ENCODE peak calls at places on chromosomes 6 and 20, in seven cellular contexts. N, L, Z, U, S, V and Y are unnamed samples. For H3K4me1, the result is how much of the 10 kb centered on the place peaks cover.

GRCh38 chr20:52127309-52127708 is 64.3 kb downstream of the ZFP64 start:
- DNase-seq in U (no peak), V (no peak), L (no peak), S (no peak), N (no peak), Z (no peak), Y (no peak)

GRCh38 chr6:14371530-14371929 is 254.0 kb downstream of the CD83 start:
- DNase-seq in L (no peak), N (no peak), U (no peak), V (no peak), S (no peak), Z (no peak), Y (no peak)

GRCh38 chr20:47666304-47666703 is 119.0 kb downstream of the SULF2 start:
- DNase-seq in V (no peak), N (no peak), L (no peak), S (no peak), U (no peak), Z (no peak), Y (no peak)

GRCh38 chr20:33262658-33263065 is 20.4 kb upstream of the BPIFB1 start:
- DNase-seq in S (no peak), U (peak), N (peak), V (peak), L (no peak), Z (peak), Y (no peak)

GRCh38 chr6:159898519-159898918 is 7.7 kb downstream of the MAS1 start:
- DNase-seq in N (no peak), S (no peak), U (no peak), V (no peak), L (no peak), Z (no peak), Y (no peak)

GRCh38 chr20:51481311-51481997 is 61.1 kb downstream of the NFATC2 start:
- DNase-seq in S (peak), Z (no peak), V (no peak), U (no peak), L (no peak), N (no peak), Y (peak)

GRCh38 chr6:22470454-22471368 is 98.7 kb upstream of the HDGFL1 start:
- DNase-seq in S (no peak), N (peak), L (peak), Z (peak), U (peak), V (peak), Y (no peak)

GRCh38 chr6:17408081-17408480 is 14.7 kb downstream of the CAP2 start:
- DNase-seq in S (no peak), V (no peak), U (no peak), N (no peak), L (no peak), Z (no peak), Y (no peak)

GRCh38 chr6:136723780-136724179 is 68.5 kb downstream of the MAP3K5 start:
- DNase-seq in V (no peak), L (no peak), U (peak), N (no peak), S (no peak), Z (no peak), Y (peak)

GRCh38 chr20:8540466-8540865 is 408.4 kb downstream of the PLCB1 start:
- DNase-seq in V (no peak), N (no peak), L (no peak), S (no peak), U (no peak), Z (no peak), Y (no peak)

GRCh38 chr20:17967595-17968365 is 814 bp downstream of the SNX5 start:
- DNase-seq in Z (no peak), U (no peak), S (no peak), N (no peak), V (peak), L (no peak), Y (peak)

GRCh38 chr6:34232901-34233300 is 3.8 kb upstream of the HMGA1 start:
- DNase-seq in U (no peak), S (no peak), V (peak), L (no peak), N (no peak), Z (peak), Y (no peak)

GRCh38 chr6:34236423-34237315 is at the start of gene HMGA1:
- DNase-seq in N (peak), L (peak), V (peak), S (peak), Z (peak), U (peak), Y (peak)

GRCh38 chr6:34235605-34236422 is 859 bp upstream of the HMGA1 start:
- DNase-seq in S (peak), U (no peak), Z (no peak), V (peak), N (no peak), L (peak), Y (peak)

GRCh38 chr6:34233867-34234266 is 2.8 kb upstream of the HMGA1 start:
- DNase-seq in V (no peak), S (no peak), U (no peak), Z (peak), N (no peak), L (no peak), Y (no peak)

DNA sequence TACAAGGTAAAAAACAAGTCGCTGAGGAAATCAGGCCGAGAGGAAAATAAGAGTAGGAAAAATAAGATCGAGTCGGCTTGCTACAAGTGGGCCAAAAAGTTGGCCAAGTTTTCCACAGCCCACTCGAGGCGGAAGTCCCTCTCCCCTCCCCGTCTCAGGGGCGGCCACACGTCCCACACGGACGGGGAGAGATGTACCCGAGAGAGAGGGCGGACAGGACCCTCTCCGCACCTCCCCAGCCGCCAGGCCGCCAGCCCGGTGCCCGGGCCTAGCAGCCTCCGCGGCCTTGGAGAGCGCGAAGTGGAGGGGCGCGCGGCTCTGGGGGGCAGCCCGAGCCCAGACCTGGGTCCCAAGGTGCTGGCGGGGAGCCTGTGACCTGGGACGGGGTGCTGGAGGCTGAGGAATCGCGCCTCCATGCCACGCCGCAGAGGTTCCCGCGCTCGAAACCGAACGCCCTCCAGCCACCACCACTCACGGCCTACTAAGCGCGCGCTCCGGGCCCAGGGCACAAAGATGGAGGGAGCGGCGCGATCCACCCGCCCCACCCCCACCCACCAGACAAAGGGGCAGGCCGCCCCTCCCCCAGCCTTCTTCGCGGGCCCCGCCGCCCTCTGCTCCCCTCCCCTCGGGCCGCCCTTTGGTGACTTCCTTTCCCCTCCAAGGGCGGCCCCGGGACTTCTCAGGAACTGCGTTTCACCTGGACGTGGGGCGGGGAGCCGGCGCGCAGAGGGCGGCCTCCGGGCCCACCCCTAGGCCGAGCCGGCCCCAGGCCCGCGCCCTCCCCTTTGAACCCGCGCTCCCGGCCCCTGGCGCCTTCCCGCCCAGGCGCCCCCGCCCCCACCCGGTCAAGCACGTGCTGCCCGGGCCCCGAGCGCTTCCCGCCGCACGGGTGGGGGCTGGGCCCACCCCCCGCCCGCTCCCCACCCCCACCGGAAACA is 1.7 kb upstream of the HMGA1 start:
- DNase-seq in L (peak), S (no peak), N (no peak), V (no peak), Z (peak), U (no peak), Y (peak)
- H3K27ac ChIP-seq in L (no peak), S (peak), N (peak), V (no peak), Z (peak), U (no peak), Y (peak)

DNA sequence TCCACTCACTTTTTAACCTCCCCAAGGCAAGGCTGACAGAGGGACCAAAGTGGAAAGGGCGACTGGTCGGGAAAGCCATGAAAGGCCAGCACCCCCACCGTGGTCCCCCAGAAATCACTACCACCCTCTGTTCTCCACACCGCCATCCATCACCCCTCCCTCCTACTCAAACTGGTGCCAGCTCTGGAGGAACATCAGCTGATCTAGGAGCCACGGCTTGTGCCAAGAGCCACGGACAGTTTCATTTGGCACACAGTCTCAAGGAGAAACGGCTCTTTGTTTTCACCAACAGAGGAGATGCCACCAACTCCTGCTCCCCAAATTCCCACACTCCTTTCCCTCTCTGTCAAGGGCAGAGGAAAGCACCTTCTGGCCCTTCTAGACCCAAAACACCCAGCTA is 26.0 kb downstream of the TBC1D7 start:
- DNase-seq in U (no peak), Z (peak), S (no peak), L (peak), N (no peak), V (no peak), Y (no peak)
- H3K4me1 ChIP-seq in U (under half), Z (under half), S (under half), L (under half), N (under half), V (under half), Y (under half)

GRCh38 chr6:12355354-12355753 is 65.2 kb downstream of the EDN1 start:
- DNase-seq in V (no peak), N (no peak), Z (no peak), U (no peak), S (no peak), L (no peak), Y (no peak)

GRCh38 chr6:12356983-12357972 is 67.1 kb downstream of the EDN1 start:
- DNase-seq in Z (no peak), V (peak), S (no peak), L (no peak), N (no peak), U (no peak), Y (no peak)

GRCh38 chr6:12359051-12359450 is 68.9 kb downstream of the EDN1 start:
- DNase-seq in Z (no peak), N (no peak), L (no peak), V (no peak), S (no peak), U (no peak), Y (no peak)

GRCh38 chr6:12354499-12354898 is 64.3 kb downstream of the EDN1 start:
- DNase-seq in N (peak), V (peak), L (peak), Z (peak), S (no peak), U (no peak), Y (no peak)

DNA sequence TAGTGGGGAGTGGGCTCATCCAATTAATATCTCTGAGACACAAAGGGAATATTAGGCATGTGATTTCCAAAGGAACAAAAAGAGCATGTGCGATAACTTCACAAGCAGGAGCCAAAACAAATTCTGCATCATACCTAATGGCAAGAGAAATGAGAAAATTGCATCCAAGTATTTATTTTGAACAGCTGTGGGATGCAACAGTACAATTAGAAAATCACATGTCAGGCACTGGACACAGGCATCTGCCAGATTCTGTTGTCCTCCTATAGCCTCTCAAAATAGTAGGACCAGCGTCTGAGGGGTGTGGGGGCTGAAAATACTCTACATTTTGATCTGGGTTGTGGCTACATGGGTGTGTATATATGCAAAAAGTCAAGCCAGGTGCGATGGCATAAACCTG is 66.3 kb downstream of the EDN1 start:
- DNase-seq in V (no peak), S (no peak), N (no peak), U (no peak), L (no peak), Z (no peak), Y (no peak)
- H3K27ac ChIP-seq in V (no peak), S (no peak), N (no peak), U (no peak), L (no peak), Z (no peak), Y (no peak)

DNA sequence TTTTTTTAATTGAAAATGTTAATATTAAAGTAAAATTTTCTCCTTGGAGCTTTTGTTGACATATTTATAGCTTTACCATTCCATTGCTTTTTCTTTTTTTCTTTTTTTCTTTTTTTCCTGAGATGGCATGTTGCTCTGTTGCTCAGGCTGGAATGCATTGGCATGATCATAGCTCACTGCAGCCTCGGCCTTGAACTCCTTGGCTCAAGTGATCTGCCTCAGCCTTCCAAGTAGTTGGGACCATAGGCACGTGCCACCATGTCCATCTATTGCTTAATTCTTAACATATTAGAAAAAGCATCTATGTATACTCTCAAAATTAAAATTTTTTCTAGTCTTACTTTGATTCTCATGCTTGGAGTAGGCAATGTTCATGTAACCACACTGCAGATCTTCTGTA is 43.0 kb downstream of the RALGAPB start:
- DNase-seq in S (no peak), U (no peak), L (no peak), N (no peak), Z (no peak), V (no peak), Y (no peak)
- H3K4me1 ChIP-seq in S (under half), U (under half), L (under half), N (under half), Z (under half), V (under half), Y (under half)